ENCODE peak calls at places on chromosomes 4 and X, in four cellular contexts. I is GM12878, F is H1, J is K562. K is an unnamed sample.

GRCh38 chr4:76830612-76831474 is 67.1 kb downstream of the SOWAHB start:
- DNase-seq in I (no peak), F (no peak), J (no peak), K (peak)

GRCh38 chrX:23616361-23616760 is 50.9 kb upstream of the PRDX4 start:
- DNase-seq in F (no peak), I (no peak), J (peak), K (peak)

GRCh38 chr4:128556756-128557155 is 252.7 kb upstream of the JADE1 start:
- DNase-seq in I (no peak), F (no peak), J (no peak), K (no peak)

GRCh38 chr4:17650404-17650803 is 36.0 kb downstream of the MED28 start:
- DNase-seq in I (no peak), J (no peak), F (no peak), K (no peak)

GRCh38 chrX:120299928-120300327 is 11.3 kb downstream of the TMEM255A start:
- DNase-seq in F (no peak), J (peak), I (no peak), K (no peak)

GRCh38 chr4:138696771-138697170 is 318.8 kb upstream of the NOCT start:
- DNase-seq in F (no peak), J (no peak), I (no peak), K (peak)

GRCh38 chr4:48970471-48970921 is 15.6 kb upstream of the CWH43 start:
- DNase-seq in F (no peak), J (no peak), I (no peak), K (peak)

GRCh38 chr4:29553842-29554241 is 1166.3 kb upstream of the PCDH7 start:
- DNase-seq in J (no peak), F (no peak), I (no peak), K (no peak)

GRCh38 chrX:39248330-39248729 is 447.1 kb downstream of the MID1IP1 start:
- DNase-seq in I (no peak), F (no peak), J (no peak), K (no peak)
- TF ChIP-seq CHD1 in I (no peak), F (no peak), J (no peak), K (no peak)

DNA sequence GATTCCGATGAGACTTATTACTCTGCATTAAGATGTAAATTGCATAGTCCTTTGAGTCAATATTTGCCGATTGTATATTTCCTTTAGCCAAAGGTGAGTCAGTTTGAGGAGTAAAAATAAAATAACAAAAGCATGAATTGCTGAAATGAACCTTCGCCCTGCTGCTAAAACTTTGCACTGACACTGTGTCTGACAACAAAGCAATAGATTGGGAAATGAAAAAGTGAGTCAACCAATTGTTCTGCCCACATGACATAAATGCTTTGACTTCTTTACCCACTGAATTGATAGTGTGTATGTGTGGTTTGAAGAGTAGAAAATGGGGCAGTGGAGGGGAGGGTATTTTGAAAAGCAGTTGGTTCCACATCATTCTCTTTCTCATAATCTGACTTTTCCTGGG is 88.4 kb upstream of the AFF2 start:
- DNase-seq in J (no peak), I (no peak), F (no peak), K (no peak)
- TF ChIP-seq POLR2A in J (no peak), I (no peak), F (no peak), K (no peak)

GRCh38 chr4:118888666-118889312 is at the start of gene SYNPO2:
- DNase-seq in J (peak), I (no peak), F (peak), K (peak)
- TF ChIP-seq CHD1 in J (no peak), I (no peak), F (no peak), K (no peak)

GRCh38 chr4:39662683-39663082 is 24.0 kb upstream of the SMIM14 start:
- DNase-seq in J (no peak), I (no peak), F (no peak), K (no peak)
- TF ChIP-seq POLR2A in J (no peak), I (no peak), F (no peak), K (no peak)

GRCh38 chrX:72123471-72124185 is 8.1 kb downstream of the RTL5 start:
- DNase-seq in I (no peak), F (no peak), J (no peak), K (peak)
- TF ChIP-seq CHD1 in I (no peak), F (no peak), J (no peak), K (no peak)

GRCh38 chr4:87422104-87423052 is at the start of gene NUDT9:
- DNase-seq in I (peak), F (peak), J (peak), K (peak)
- TF ChIP-seq POLR2A in I (peak), F (peak), J (peak), K (peak)

DNA sequence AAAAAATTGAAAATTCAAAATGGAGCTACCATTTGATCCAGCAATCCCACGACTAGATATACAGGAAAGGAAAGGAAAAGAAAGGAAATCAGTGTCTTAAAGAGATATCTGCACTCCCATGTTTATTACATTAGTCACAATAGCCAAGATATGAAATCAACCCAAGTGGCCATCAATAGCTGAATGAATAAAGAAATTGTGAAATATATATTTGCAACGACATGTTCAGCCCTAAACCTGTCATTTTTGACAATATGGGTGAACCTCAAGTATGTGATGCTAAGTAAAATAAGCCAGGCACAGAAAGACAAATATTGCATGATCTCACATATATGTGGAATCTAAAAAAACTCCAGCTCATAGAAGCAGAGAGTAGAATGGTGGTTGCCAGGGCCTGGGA is 155.1 kb downstream of the ANXA5 start:
- DNase-seq in J (no peak), I (no peak), F (no peak), K (no peak)
- TF ChIP-seq CHD1 in J (no peak), I (no peak), F (no peak), K (no peak)